ENCODE peak calls at places on chromosomes 2 and 18, in nine cellular contexts. One of them, this sample, is unnamed.

GRCh38 chr18:62730926-62731325 is 15.6 kb downstream of the PHLPP1 start:
- DNase-seq in BJ: no peak
- DNase-seq in heart right ventricle: no peak
- DNase-seq in fibroblast of lung: no peak
- DNase-seq in iPS DF 6.9: no peak
- DNase-seq in SJSA1: no peak
- DNase-seq in H9: no peak
- DNase-seq in small intestine: no peak
- DNase-seq in hepatocyte: no peak
- DNase-seq in this sample: no peak

GRCh38 chr2:207202645-207203044 is 36.9 kb upstream of the KLF7 start:
- DNase-seq in heart right ventricle: no peak
- DNase-seq in SJSA1: no peak
- DNase-seq in fibroblast of lung: peak; percentile 54
- DNase-seq in H9: peak; percentile 49
- DNase-seq in BJ: no peak
- DNase-seq in iPS DF 6.9: peak; percentile 37
- DNase-seq in hepatocyte: peak; percentile 68
- DNase-seq in small intestine: peak; percentile 11
- DNase-seq in this sample: no peak

GRCh38 chr18:43442571-43442970 is 165.3 kb upstream of the SYT4 start:
- DNase-seq in hepatocyte: no peak
- DNase-seq in BJ: no peak
- DNase-seq in H9: no peak
- DNase-seq in heart right ventricle: no peak
- DNase-seq in small intestine: no peak
- DNase-seq in fibroblast of lung: peak; percentile 20
- DNase-seq in iPS DF 6.9: no peak
- DNase-seq in SJSA1: no peak
- DNase-seq in this sample: no peak

GRCh38 chr2:130728007-130728454 is 839 bp upstream of the GPR148 start:
- DNase-seq in iPS DF 6.9: no peak
- DNase-seq in H9: no peak
- DNase-seq in small intestine: no peak
- DNase-seq in BJ: no peak
- DNase-seq in fibroblast of lung: peak; percentile 2
- DNase-seq in hepatocyte: peak; percentile 54
- DNase-seq in SJSA1: no peak
- DNase-seq in heart right ventricle: no peak
- DNase-seq in this sample: no peak

GRCh38 chr2:95386031-95386430 is 16.5 kb upstream of the FAHD2A start:
- DNase-seq in fibroblast of lung: no peak
- DNase-seq in iPS DF 6.9: no peak
- DNase-seq in small intestine: no peak
- DNase-seq in H9: no peak
- DNase-seq in BJ: no peak
- DNase-seq in heart right ventricle: no peak
- DNase-seq in SJSA1: peak; percentile 28
- DNase-seq in hepatocyte: no peak
- DNase-seq in this sample: no peak

GRCh38 chr2:75787532-75788132 is 76.9 kb upstream of the GCFC2 start:
- DNase-seq in small intestine: peak; percentile 6
- DNase-seq in hepatocyte: peak; percentile 59
- DNase-seq in BJ: no peak
- DNase-seq in H9: no peak
- DNase-seq in fibroblast of lung: peak; percentile 46
- DNase-seq in heart right ventricle: no peak
- DNase-seq in iPS DF 6.9: peak; percentile 9
- DNase-seq in SJSA1: no peak
- DNase-seq in this sample: no peak

GRCh38 chr2:191501390-191502168 is 176.4 kb upstream of the NABP1 start:
- DNase-seq in fibroblast of lung: peak; percentile 81
- DNase-seq in small intestine: peak; percentile 57
- DNase-seq in hepatocyte: peak; percentile 43
- DNase-seq in SJSA1: no peak
- DNase-seq in heart right ventricle: no peak
- DNase-seq in iPS DF 6.9: no peak
- DNase-seq in BJ: no peak
- DNase-seq in H9: no peak
- DNase-seq in this sample: no peak

GRCh38 chr2:189504238-189504637 is 63.0 kb downstream of the WDR75 start:
- DNase-seq in fibroblast of lung: no peak
- DNase-seq in heart right ventricle: no peak
- DNase-seq in hepatocyte: no peak
- DNase-seq in iPS DF 6.9: no peak
- DNase-seq in small intestine: no peak
- DNase-seq in BJ: no peak
- DNase-seq in SJSA1: no peak
- DNase-seq in H9: no peak
- DNase-seq in this sample: no peak

GRCh38 chr2:15809504-15809903 is 130.8 kb upstream of the MYCN start:
- DNase-seq in heart right ventricle: no peak
- DNase-seq in BJ: no peak
- DNase-seq in iPS DF 6.9: no peak
- DNase-seq in fibroblast of lung: no peak
- DNase-seq in small intestine: no peak
- DNase-seq in SJSA1: no peak
- DNase-seq in hepatocyte: no peak
- DNase-seq in H9: peak; percentile 48
- DNase-seq in this sample: no peak

GRCh38 chr18:62073882-62074281 is 113.0 kb downstream of the PIGN start:
- DNase-seq in fibroblast of lung: no peak
- DNase-seq in hepatocyte: peak; percentile 18
- DNase-seq in SJSA1: no peak
- DNase-seq in H9: no peak
- DNase-seq in small intestine: peak; percentile 58
- DNase-seq in iPS DF 6.9: no peak
- DNase-seq in BJ: no peak
- DNase-seq in heart right ventricle: no peak
- DNase-seq in this sample: no peak

GRCh38 chr2:239692348-239692747 is 291.5 kb upstream of the HDAC4 start:
- DNase-seq in iPS DF 6.9: no peak
- DNase-seq in heart right ventricle: no peak
- DNase-seq in SJSA1: peak; percentile 22
- DNase-seq in fibroblast of lung: no peak
- DNase-seq in hepatocyte: no peak
- DNase-seq in H9: no peak
- DNase-seq in BJ: no peak
- DNase-seq in small intestine: no peak
- DNase-seq in this sample: peak; percentile 39
- H3K27me3 ChIP-seq in iPS DF 6.9: no peaks in the 10 kb centered on the region
- H3K27me3 ChIP-seq in heart right ventricle: peaks cover 24% of the 10 kb centered on the region
- H3K27me3 ChIP-seq in SJSA1: peaks cover 15% of the 10 kb centered on the region
- H3K27me3 ChIP-seq in fibroblast of lung: no peaks in the 10 kb centered on the region
- H3K27me3 ChIP-seq in hepatocyte: no peaks in the 10 kb centered on the region
- H3K27me3 ChIP-seq in H9: no peaks in the 10 kb centered on the region
- H3K27me3 ChIP-seq in BJ: no peaks in the 10 kb centered on the region
- H3K27me3 ChIP-seq in small intestine: no peaks in the 10 kb centered on the region
- H3K27me3 ChIP-seq in this sample: no peaks in the 10 kb centered on the region

GRCh38 chr18:78976697-78977626 is 2.7 kb upstream of the SALL3 start:
- DNase-seq in H9: no peak
- DNase-seq in small intestine: no peak
- DNase-seq in fibroblast of lung: no peak
- DNase-seq in iPS DF 6.9: no peak
- DNase-seq in heart right ventricle: no peak
- DNase-seq in SJSA1: no peak
- DNase-seq in hepatocyte: no peak
- DNase-seq in BJ: no peak
- DNase-seq in this sample: no peak
- H3K27me3 ChIP-seq in H9: peaks cover 54% of the 10 kb centered on the region
- H3K27me3 ChIP-seq in small intestine: peaks cover 41% of the 10 kb centered on the region
- H3K27me3 ChIP-seq in fibroblast of lung: peaks cover 32% of the 10 kb centered on the region
- H3K27me3 ChIP-seq in iPS DF 6.9: peaks cover 57% of the 10 kb centered on the region
- H3K27me3 ChIP-seq in heart right ventricle: peaks cover 92% of the 10 kb centered on the region
- H3K27me3 ChIP-seq in SJSA1: no peaks in the 10 kb centered on the region
- H3K27me3 ChIP-seq in hepatocyte: peaks cover 86% of the 10 kb centered on the region
- H3K27me3 ChIP-seq in BJ: peaks cover 24% of the 10 kb centered on the region
- H3K27me3 ChIP-seq in this sample: peaks cover 91% of the 10 kb centered on the region

DNA sequence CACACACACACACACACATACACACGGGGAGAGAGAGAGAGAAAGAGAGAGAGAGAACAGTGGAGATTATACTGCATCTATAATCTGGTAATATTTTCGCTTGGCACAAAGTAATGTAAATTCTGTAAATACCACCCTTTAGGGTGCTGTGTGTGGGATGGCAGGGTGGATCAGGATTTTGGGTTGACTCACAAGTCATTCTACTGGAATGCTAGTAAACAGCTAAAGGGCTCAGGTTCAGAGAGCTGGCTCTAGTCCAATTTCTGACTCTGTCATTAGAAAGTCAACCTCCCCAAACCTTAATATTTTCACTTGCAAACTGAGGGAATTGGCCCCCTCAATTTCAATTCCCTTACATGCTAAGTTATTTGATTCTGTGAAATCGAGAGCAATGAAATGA is 308.3 kb downstream of the TSN start:
- DNase-seq in heart right ventricle: no peak
- DNase-seq in H9: no peak
- DNase-seq in BJ: no peak
- DNase-seq in fibroblast of lung: no peak
- DNase-seq in iPS DF 6.9: no peak
- DNase-seq in small intestine: no peak
- DNase-seq in hepatocyte: no peak
- DNase-seq in SJSA1: no peak
- DNase-seq in this sample: no peak
- H3K27me3 ChIP-seq in heart right ventricle: no peaks in the 10 kb centered on the region
- H3K27me3 ChIP-seq in H9: no peaks in the 10 kb centered on the region
- H3K27me3 ChIP-seq in BJ: no peaks in the 10 kb centered on the region
- H3K27me3 ChIP-seq in fibroblast of lung: no peaks in the 10 kb centered on the region
- H3K27me3 ChIP-seq in iPS DF 6.9: no peaks in the 10 kb centered on the region
- H3K27me3 ChIP-seq in small intestine: no peaks in the 10 kb centered on the region
- H3K27me3 ChIP-seq in hepatocyte: no peaks in the 10 kb centered on the region
- H3K27me3 ChIP-seq in SJSA1: no peaks in the 10 kb centered on the region
- H3K27me3 ChIP-seq in this sample: no peaks in the 10 kb centered on the region

GRCh38 chr2:110793034-110793433 is 60.7 kb downstream of the ACOXL start:
- DNase-seq in fibroblast of lung: no peak
- DNase-seq in H9: no peak
- DNase-seq in BJ: no peak
- DNase-seq in SJSA1: no peak
- DNase-seq in iPS DF 6.9: no peak
- DNase-seq in hepatocyte: no peak
- DNase-seq in heart right ventricle: no peak
- DNase-seq in small intestine: no peak
- DNase-seq in this sample: no peak

GRCh38 chr2:110794390-110794789 is 62.0 kb downstream of the ACOXL start:
- DNase-seq in H9: no peak
- DNase-seq in iPS DF 6.9: no peak
- DNase-seq in heart right ventricle: no peak
- DNase-seq in SJSA1: no peak
- DNase-seq in hepatocyte: no peak
- DNase-seq in small intestine: no peak
- DNase-seq in BJ: no peak
- DNase-seq in fibroblast of lung: no peak
- DNase-seq in this sample: no peak

GRCh38 chr2:110794951-110795350 is 62.6 kb downstream of the ACOXL start:
- DNase-seq in BJ: no peak
- DNase-seq in H9: no peak
- DNase-seq in small intestine: no peak
- DNase-seq in iPS DF 6.9: no peak
- DNase-seq in SJSA1: no peak
- DNase-seq in fibroblast of lung: no peak
- DNase-seq in hepatocyte: no peak
- DNase-seq in heart right ventricle: no peak
- DNase-seq in this sample: no peak

GRCh38 chr2:110799376-110799775 is 67.0 kb downstream of the ACOXL start:
- DNase-seq in small intestine: no peak
- DNase-seq in iPS DF 6.9: no peak
- DNase-seq in SJSA1: no peak
- DNase-seq in heart right ventricle: no peak
- DNase-seq in hepatocyte: no peak
- DNase-seq in fibroblast of lung: no peak
- DNase-seq in H9: no peak
- DNase-seq in BJ: no peak
- DNase-seq in this sample: no peak

DNA sequence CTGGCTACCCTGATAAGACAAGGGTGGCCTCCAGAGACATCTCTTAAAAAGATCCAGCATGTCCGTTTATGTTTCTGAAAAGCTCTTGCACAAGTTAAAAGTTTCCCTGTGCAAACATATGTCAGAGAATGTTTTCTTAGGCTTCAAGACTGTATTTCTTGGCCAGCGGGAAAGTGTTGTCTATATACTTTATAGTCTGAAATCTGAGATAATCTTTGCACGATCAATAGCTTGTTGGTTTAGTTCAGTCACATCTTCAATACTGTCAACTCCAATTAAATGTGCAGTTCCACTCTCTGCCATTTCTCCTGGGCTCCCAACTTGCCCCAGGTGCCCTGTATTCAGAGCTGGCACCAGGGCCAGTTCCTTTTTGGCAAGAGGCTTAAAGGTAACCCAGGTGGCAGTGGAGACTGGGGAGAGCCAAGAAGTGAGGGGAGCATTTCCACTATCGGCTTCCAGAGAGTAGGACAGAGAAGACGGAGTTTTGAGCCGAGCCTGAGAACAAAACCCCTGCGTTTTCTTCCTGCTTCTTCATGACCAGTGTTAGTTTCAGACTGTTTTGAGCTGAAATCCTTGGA is 64.4 kb downstream of the ACOXL start:
- DNase-seq in hepatocyte: no peak
- DNase-seq in SJSA1: no peak
- DNase-seq in iPS DF 6.9: no peak
- DNase-seq in BJ: no peak
- DNase-seq in small intestine: no peak
- DNase-seq in fibroblast of lung: no peak
- DNase-seq in heart right ventricle: no peak
- DNase-seq in H9: no peak
- DNase-seq in this sample: no peak
- H3K27me3 ChIP-seq in hepatocyte: peaks cover 13% of the 10 kb centered on the region
- H3K27me3 ChIP-seq in SJSA1: peaks cover 48% of the 10 kb centered on the region
- H3K27me3 ChIP-seq in iPS DF 6.9: no peaks in the 10 kb centered on the region
- H3K27me3 ChIP-seq in BJ: peaks cover 16% of the 10 kb centered on the region
- H3K27me3 ChIP-seq in small intestine: no peaks in the 10 kb centered on the region
- H3K27me3 ChIP-seq in fibroblast of lung: peaks cover 23% of the 10 kb centered on the region
- H3K27me3 ChIP-seq in heart right ventricle: peaks cover 4% of the 10 kb centered on the region
- H3K27me3 ChIP-seq in H9: no peaks in the 10 kb centered on the region
- H3K27me3 ChIP-seq in this sample: no peaks in the 10 kb centered on the region

GRCh38 chr2:176130153-176130916 is 830 bp downstream of the HOXD8 start:
- DNase-seq in H9: peak; percentile 58
- DNase-seq in hepatocyte: peak; percentile 57
- DNase-seq in iPS DF 6.9: no peak
- DNase-seq in BJ: no peak
- DNase-seq in small intestine: no peak
- DNase-seq in SJSA1: peak; percentile 64
- DNase-seq in fibroblast of lung: no peak
- DNase-seq in heart right ventricle: no peak
- DNase-seq in this sample: peak; percentile 60
- H3K27me3 ChIP-seq in H9: peaks cover 89% of the 10 kb centered on the region
- H3K27me3 ChIP-seq in hepatocyte: peaks cover 91% of the 10 kb centered on the region
- H3K27me3 ChIP-seq in iPS DF 6.9: peaks cover 88% of the 10 kb centered on the region
- H3K27me3 ChIP-seq in BJ: peaks cover 37% of the 10 kb centered on the region
- H3K27me3 ChIP-seq in small intestine: peaks cover 7% of the 10 kb centered on the region
- H3K27me3 ChIP-seq in SJSA1: no peaks in the 10 kb centered on the region
- H3K27me3 ChIP-seq in fibroblast of lung: peaks cover 72% of the 10 kb centered on the region
- H3K27me3 ChIP-seq in heart right ventricle: peaks cover 97% of the 10 kb centered on the region
- H3K27me3 ChIP-seq in this sample: peaks cover 96% of the 10 kb centered on the region

This sample was measured in upper lobe of right lung.